ENCODE peak calls at places on chromosome 9, in ten cellular contexts. C is fibroblast of lung; B is GM23248; O is PC-3; J is MM.1S; A is CD4-positive, alpha-beta memory T cell; R is Karpas-422; H is ovary; W is heart right ventricle; Q is prostate gland. P is an unnamed sample.

GRCh38 chr9:129889936-129890717 is 54.9 kb downstream of the USP20 start:
- DNase-seq in B (no peak), J (no peak), Q (no peak), C (no peak), A (peak), R (no peak), H (no peak), O (no peak), W (no peak), P (peak)

GRCh38 chr9:124654431-124654830 is 116.7 kb downstream of the NR6A1 start:
- DNase-seq in C (peak), B (peak), A (no peak), H (no peak), J (no peak), R (no peak), Q (no peak), W (no peak), O (no peak), P (no peak)

GRCh38 chr9:111924281-111924680 is 27.7 kb downstream of the UGCG start:
- DNase-seq in H (no peak), B (no peak), C (no peak), A (no peak), W (no peak), R (no peak), J (no peak), O (peak), Q (no peak), P (no peak)

GRCh38 chr9:113319054-113319453 is 15.9 kb upstream of the RNF183 start:
- DNase-seq in A (no peak), O (no peak), R (no peak), Q (no peak), J (no peak), B (no peak), C (no peak), H (no peak), W (no peak), P (no peak)

GRCh38 chr9:38687389-38687842 is 32.5 kb downstream of the FAM240B start:
- DNase-seq in A (peak), W (no peak), O (peak), H (peak), J (peak), R (no peak), C (peak), B (no peak), Q (peak), P (no peak)

GRCh38 chr9:134083451-134083850 is 15.6 kb upstream of the BRD3 start:
- DNase-seq in R (no peak), O (no peak), W (no peak), J (no peak), B (no peak), Q (no peak), C (no peak), H (no peak), A (no peak), P (no peak)

GRCh38 chr9:83472221-83472665 is 66.0 kb downstream of the FRMD3 start:
- DNase-seq in H (no peak), W (peak), J (no peak), B (peak), C (peak), A (no peak), O (peak), Q (no peak), R (no peak), P (no peak)

GRCh38 chr9:136147038-136147889 is 28.6 kb upstream of the TMEM250 start:
- DNase-seq in Q (no peak), H (no peak), J (no peak), B (no peak), W (no peak), A (no peak), R (no peak), C (no peak), O (no peak), P (no peak)

GRCh38 chr9:101727621-101728524 is 10.6 kb downstream of the GRIN3A start:
- DNase-seq in A (peak), C (no peak), O (peak), Q (no peak), J (peak), W (no peak), B (peak), R (peak), H (no peak), P (no peak)

GRCh38 chr9:89996717-89997116 is 391.9 kb downstream of the GADD45G start:
- DNase-seq in B (peak), R (no peak), O (no peak), C (no peak), Q (no peak), J (no peak), W (no peak), A (peak), H (no peak), P (no peak)

GRCh38 chr9:130215341-130216119 is 43.3 kb downstream of the NCS1 start:
- DNase-seq in A (no peak), J (no peak), C (peak), R (no peak), Q (no peak), W (no peak), O (no peak), H (no peak), B (peak), P (no peak)

GRCh38 chr9:87640385-87640795 is 85.5 kb upstream of the CTSL start:
- DNase-seq in W (peak), B (no peak), O (no peak), C (peak), R (no peak), H (peak), J (no peak), A (no peak), Q (no peak), P (no peak)

GRCh38 chr9:80954521-80954920 is 734.8 kb downstream of the TLE1 start:
- DNase-seq in B (no peak), R (no peak), J (no peak), O (peak), A (no peak), H (no peak), C (no peak), Q (no peak), W (no peak), P (no peak)

GRCh38 chr9:107486674-107487520 is 2.7 kb downstream of the KLF4 start:
- DNase-seq in H (no peak), W (peak), A (no peak), R (no peak), Q (no peak), O (peak), J (no peak), C (no peak), B (peak), P (no peak)

GRCh38 chr9:109574061-109574882 is 76.2 kb upstream of the PTPN3 start:
- DNase-seq in C (peak), Q (peak), A (peak), B (peak), R (peak), J (peak), O (peak), W (peak), H (no peak), P (no peak)

GRCh38 chr9:100063185-100063584 is 35.6 kb downstream of the ERP44 start:
- DNase-seq in R (no peak), B (no peak), Q (no peak), J (no peak), H (no peak), A (no peak), O (no peak), W (no peak), C (no peak), P (no peak)
- H3K27ac ChIP-seq in R (no peak), B (no peak), Q (no peak), J (no peak), H (no peak), A (no peak), O (no peak), W (no peak), C (no peak), P (no peak)

GRCh38 chr9:127963041-127963358 is 17.8 kb downstream of the EEIG1 start:
- DNase-seq in A (no peak), C (no peak), R (no peak), B (no peak), H (no peak), Q (no peak), W (no peak), J (no peak), O (no peak), P (no peak)
- H3K27ac ChIP-seq in A (peak), C (no peak), R (no peak), B (no peak), H (peak), Q (peak), W (peak), J (no peak), O (no peak), P (no peak)

GRCh38 chr9:21554813-21555212 is 72.7 kb upstream of the IFNE start:
- DNase-seq in H (no peak), C (no peak), B (no peak), W (no peak), A (no peak), J (no peak), R (no peak), O (no peak), Q (no peak), P (no peak)
- H3K27ac ChIP-seq in H (no peak), C (no peak), B (peak), W (no peak), A (no peak), J (no peak), R (no peak), O (peak), Q (no peak), P (no peak)

DNA sequence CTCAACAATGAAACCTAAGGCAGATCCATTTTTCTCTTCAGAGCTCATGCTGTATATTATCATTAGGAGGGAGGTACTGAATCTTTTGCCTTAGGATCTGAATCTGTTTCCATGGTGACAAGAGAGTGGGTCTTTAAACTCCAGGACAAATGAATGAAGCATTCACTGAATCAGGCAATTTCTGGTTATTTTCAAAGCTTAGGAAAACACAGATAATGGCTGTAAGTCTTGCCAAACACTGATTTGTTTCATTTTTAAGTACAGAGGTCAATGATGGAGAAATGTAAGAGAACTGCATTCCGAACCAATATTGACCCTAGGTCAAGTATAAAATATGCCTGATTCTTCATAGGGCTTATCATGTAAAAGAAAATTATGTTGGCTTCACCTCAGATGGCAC is 84.9 kb downstream of the GNA14 start:
- DNase-seq in Q (no peak), A (no peak), R (no peak), O (no peak), J (no peak), B (no peak), W (no peak), C (no peak), H (no peak), P (no peak)
- H3K27ac ChIP-seq in Q (no peak), A (no peak), R (peak), O (no peak), J (no peak), B (no peak), W (no peak), C (no peak), H (no peak), P (no peak)